ENCODE peak calls at places on chromosomes 16 and 17, in ten cellular contexts. A, X, U, K, Z, G, W, I, N and B are unnamed samples.

GRCh38 chr17:34235389-34236028 is 19.6 kb upstream of the CCL2 start:
- DNase-seq in U (no peak), Z (no peak), A (no peak), I (no peak), K (no peak), X (no peak), W (no peak), N (peak; percentile 65), G (no peak), B (no peak)

GRCh38 chr16:57941016-57941656 is 29.8 kb downstream of the CNGB1 start:
- DNase-seq in K (no peak), U (peak; percentile 42), W (no peak), N (no peak), G (peak; percentile 38), A (no peak), Z (no peak), X (no peak), I (no peak), B (peak; percentile 24)

GRCh38 chr16:10605636-10606035 is 25.2 kb upstream of the EMP2 start:
- DNase-seq in N (no peak), X (no peak), I (no peak), W (no peak), G (no peak), Z (no peak), K (no peak), U (no peak), A (no peak), B (no peak)

GRCh38 chr17:82333279-82334171 is at the start of gene SECTM1:
- DNase-seq in K (no peak), I (no peak), A (no peak), U (peak; percentile 56), Z (no peak), X (no peak), W (no peak), N (peak; percentile 61), G (no peak), B (peak; percentile 72)

GRCh38 chr17:76935331-76935730 is 67.1 kb downstream of the MGAT5B start:
- DNase-seq in U (peak; percentile 43), W (no peak), G (no peak), X (no peak), A (no peak), K (no peak), I (no peak), Z (no peak), N (peak; percentile 78), B (peak; percentile 16)

GRCh38 chr16:88553739-88554138 is 16.5 kb upstream of the ZC3H18 start:
- DNase-seq in K (no peak), U (no peak), A (no peak), I (no peak), N (no peak), Z (no peak), W (no peak), G (no peak), X (no peak), B (no peak)

GRCh38 chr17:71251936-71252335 is 868.9 kb upstream of the SOX9 start:
- DNase-seq in A (no peak), W (no peak), Z (no peak), U (peak; percentile 95), K (no peak), X (no peak), I (no peak), G (no peak), N (peak; percentile 20), B (peak; percentile 51)

GRCh38 chr16:89710709-89711564 is 9.4 kb upstream of the SPATA2L start:
- DNase-seq in U (no peak), G (no peak), K (no peak), N (no peak), W (no peak), X (no peak), I (no peak), A (no peak), Z (no peak), B (no peak)

GRCh38 chr17:1186214-1186820 is 6.5 kb upstream of the ABR start:
- DNase-seq in I (no peak), U (peak; percentile 25), W (no peak), X (no peak), Z (no peak), G (no peak), A (no peak), N (peak; percentile 48), K (no peak), B (no peak)

GRCh38 chr16:84091460-84091859 is 25.3 kb downstream of the MBTPS1 start:
- DNase-seq in Z (no peak), K (no peak), W (no peak), X (no peak), A (no peak), U (no peak), I (no peak), G (no peak), N (no peak), B (no peak)

GRCh38 chr17:45782889-45783592 is 1.1 kb upstream of the CRHR1 start:
- DNase-seq in N (no peak), G (no peak), I (no peak), U (no peak), W (no peak), K (no peak), Z (peak; percentile 16), X (no peak), A (no peak), B (no peak)

GRCh38 chr16:77277571-77277970 is 78.4 kb downstream of the SYCE1L start:
- DNase-seq in N (no peak), K (no peak), G (no peak), Z (no peak), A (no peak), W (no peak), U (no peak), X (no peak), I (no peak), B (peak; percentile 77)

GRCh38 chr17:77864234-77865108 is 94.0 kb upstream of the TNRC6C start:
- DNase-seq in N (no peak), X (no peak), I (no peak), Z (no peak), U (no peak), K (no peak), A (no peak), W (no peak), G (no peak), B (no peak)

GRCh38 chr16:6684076-6684673 is 648.5 kb upstream of the RBFOX1 start:
- DNase-seq in W (no peak), G (no peak), N (no peak), Z (peak; percentile 30), I (no peak), A (no peak), K (peak; percentile 55), X (no peak), U (no peak), B (peak; percentile 8)

GRCh38 chr17:65169691-65170090 is 32.5 kb downstream of the RGS9 start:
- DNase-seq in X (no peak), W (no peak), A (no peak), Z (no peak), U (no peak), N (no peak), G (no peak), K (no peak), I (no peak), B (no peak)

GRCh38 chr16:85554791-85555548 is 58.2 kb upstream of the GSE1 start:
- DNase-seq in G (no peak), U (peak; percentile 62), X (peak; percentile 64), N (peak; percentile 82), Z (no peak), K (peak; percentile 66), W (no peak), I (peak; percentile 60), A (peak; percentile 26), B (peak; percentile 72)

GRCh38 chr17:1234455-1234854 is 35.8 kb upstream of the BHLHA9 start:
- DNase-seq in N (no peak), K (no peak), A (no peak), G (no peak), U (no peak), W (no peak), Z (no peak), X (no peak), I (no peak), B (peak; percentile 80)

GRCh38 chr17:76820039-76820438 is 48.2 kb upstream of the MGAT5B start:
- DNase-seq in A (no peak), I (no peak), U (no peak), X (no peak), G (no peak), Z (no peak), K (no peak), W (no peak), N (no peak), B (no peak)

GRCh38 chr16:70529051-70529777 is 5.6 kb downstream of the SF3B3 start:
- DNase-seq in G (no peak), N (peak; percentile 74), A (no peak), K (peak; percentile 25), Z (peak; percentile 23), I (no peak), W (no peak), X (no peak), U (peak; percentile 72), B (peak; percentile 67)

GRCh38 chr17:83089322-83090156 is 10.1 kb downstream of the METRNL start:
- DNase-seq in X (no peak), K (no peak), A (no peak), G (no peak), U (no peak), I (no peak), W (no peak), N (no peak), Z (no peak), B (peak; percentile 51)

GRCh38 chr16:7397901-7398300 is 65.3 kb downstream of the RBFOX1 start:
- DNase-seq in U (peak; percentile 84), K (no peak), X (no peak), W (no peak), A (no peak), I (no peak), Z (no peak), N (no peak), G (peak; percentile 36), B (peak; percentile 85)

GRCh38 chr17:37438141-37438540 is 31.5 kb downstream of the TADA2A start:
- DNase-seq in G (no peak), A (no peak), I (no peak), W (no peak), Z (no peak), U (no peak), N (no peak), K (no peak), X (no peak), B (no peak)

GRCh38 chr16:35525979-35526590 is 2066.7 kb downstream of the TP53TG3F start:
- DNase-seq in I (no peak), K (no peak), U (no peak), A (no peak), Z (no peak), G (no peak), N (no peak), X (no peak), W (no peak), B (no peak)

GRCh38 chr16:30551781-30552180 is 6.4 kb downstream of the ZNF764 start:
- DNase-seq in G (no peak), N (no peak), U (no peak), W (no peak), K (no peak), I (peak; percentile 32), Z (no peak), A (peak; percentile 31), X (peak; percentile 39), B (no peak)

GRCh38 chr16:85123891-85124635 is 11.8 kb upstream of the CIBAR2 start:
- DNase-seq in X (no peak), I (no peak), Z (peak; percentile 50), W (no peak), A (no peak), N (peak; percentile 97), U (peak; percentile 94), G (no peak), K (no peak), B (peak; percentile 53)

GRCh38 chr16:1947369-1947670 is 4.3 kb upstream of the MSRB1 start:
- DNase-seq in A (no peak), G (no peak), N (no peak), I (no peak), W (no peak), U (no peak), K (no peak), X (no peak), Z (no peak), B (no peak)

GRCh38 chr16:65579050-65579449 is 457.2 kb upstream of the CDH11 start:
- DNase-seq in K (no peak), X (no peak), A (no peak), N (no peak), G (no peak), Z (no peak), U (peak; percentile 7), W (no peak), I (no peak), B (no peak)